ENCODE peak calls at places on chromosomes 2 and 18, in four cellular contexts. One of them, this sample, is unnamed.

GRCh38 chr2:30373881-30374302 is 73.2 kb upstream of the LCLAT1 start:
- DNase-seq in esophagus squamous epithelium: no peak
- DNase-seq in left colon: no peak
- DNase-seq in NCI-H1105 treated with DMSO at 0.1 percent for 48 hours: no peak
- DNase-seq in this sample: no peak

GRCh38 chr2:86302320-86302719 is 35.1 kb downstream of the REEP1 start:
- DNase-seq in esophagus squamous epithelium: no peak
- DNase-seq in left colon: no peak
- DNase-seq in NCI-H1105 treated with DMSO at 0.1 percent for 48 hours: peak; percentile 70
- DNase-seq in this sample: no peak

GRCh38 chr2:55017428-55017827 is 32.8 kb downstream of the RTN4 start:
- DNase-seq in esophagus squamous epithelium: no peak
- DNase-seq in left colon: no peak
- DNase-seq in NCI-H1105 treated with DMSO at 0.1 percent for 48 hours: no peak
- DNase-seq in this sample: no peak

GRCh38 chr18:48996901-48997463 is 46.2 kb upstream of the SMAD7 start:
- DNase-seq in esophagus squamous epithelium: no peak
- DNase-seq in left colon: no peak
- DNase-seq in NCI-H1105 treated with DMSO at 0.1 percent for 48 hours: no peak
- DNase-seq in this sample: no peak

GRCh38 chr2:63984606-63985359 is 34.4 kb downstream of the VPS54 start:
- DNase-seq in esophagus squamous epithelium: no peak
- DNase-seq in left colon: no peak
- DNase-seq in NCI-H1105 treated with DMSO at 0.1 percent for 48 hours: no peak
- DNase-seq in this sample: no peak

GRCh38 chr2:191659198-191659597 is 18.7 kb upstream of the NABP1 start:
- DNase-seq in esophagus squamous epithelium: no peak
- DNase-seq in left colon: no peak
- DNase-seq in NCI-H1105 treated with DMSO at 0.1 percent for 48 hours: no peak
- DNase-seq in this sample: no peak

GRCh38 chr2:11681722-11682589 is 12.0 kb upstream of the NTSR2 start:
- DNase-seq in esophagus squamous epithelium: no peak
- DNase-seq in left colon: peak; percentile 36
- DNase-seq in NCI-H1105 treated with DMSO at 0.1 percent for 48 hours: peak; percentile 18
- DNase-seq in this sample: no peak

GRCh38 chr2:88855620-88856408 is 164.3 kb downstream of the RPIA start:
- DNase-seq in esophagus squamous epithelium: no peak
- DNase-seq in left colon: peak; percentile 17
- DNase-seq in NCI-H1105 treated with DMSO at 0.1 percent for 48 hours: no peak
- DNase-seq in this sample: no peak

GRCh38 chr2:233473386-233473791 is 93.2 kb downstream of the USP40 start:
- DNase-seq in esophagus squamous epithelium: no peak
- DNase-seq in left colon: no peak
- DNase-seq in NCI-H1105 treated with DMSO at 0.1 percent for 48 hours: no peak
- DNase-seq in this sample: no peak

GRCh38 chr18:78996741-78997490 is 17.3 kb downstream of the SALL3 start:
- DNase-seq in esophagus squamous epithelium: no peak
- DNase-seq in left colon: no peak
- DNase-seq in NCI-H1105 treated with DMSO at 0.1 percent for 48 hours: no peak
- DNase-seq in this sample: no peak

GRCh38 chr2:53933329-53933728 is 37.5 kb downstream of the PSME4 start:
- DNase-seq in esophagus squamous epithelium: no peak
- DNase-seq in left colon: no peak
- DNase-seq in NCI-H1105 treated with DMSO at 0.1 percent for 48 hours: no peak
- DNase-seq in this sample: no peak

GRCh38 chr2:95122197-95122551 is 566 bp upstream of the MRPS5 start:
- DNase-seq in esophagus squamous epithelium: no peak
- DNase-seq in left colon: no peak
- DNase-seq in NCI-H1105 treated with DMSO at 0.1 percent for 48 hours: no peak
- DNase-seq in this sample: no peak

GRCh38 chr2:241051578-241052487 is 50.3 kb downstream of the MTERF4 start:
- DNase-seq in esophagus squamous epithelium: no peak
- DNase-seq in left colon: no peak
- DNase-seq in NCI-H1105 treated with DMSO at 0.1 percent for 48 hours: no peak
- DNase-seq in this sample: no peak

GRCh38 chr2:179352181-179352580 is 87.5 kb upstream of the SESTD1 start:
- DNase-seq in esophagus squamous epithelium: no peak
- DNase-seq in left colon: no peak
- DNase-seq in NCI-H1105 treated with DMSO at 0.1 percent for 48 hours: no peak
- DNase-seq in this sample: no peak

GRCh38 chr2:207624170-207625013 is 802 bp downstream of the METTL21A start:
- DNase-seq in esophagus squamous epithelium: no peak
- DNase-seq in left colon: peak; percentile 81
- DNase-seq in NCI-H1105 treated with DMSO at 0.1 percent for 48 hours: peak; percentile 55
- DNase-seq in this sample: peak; percentile 17

This sample was measured in SIG-M5.